ENCODE peak calls at places on chromosomes 11 and 22, in four cellular contexts. S is NCI-H2171, Z is osteocyte, C is non-pigmented ciliary epithelial cell. T is an unnamed sample.
A peak's percentile ranks its signal among the peaks of the same experiment; 100 is the strongest.

GRCh38 chr11:20162824-20163777 is 2.8 kb upstream of the DBX1 start:
- DNase-seq in S (no peak), Z (no peak), C (no peak), T (no peak)

GRCh38 chr22:23751441-23751996 is 607 bp upstream of the ZNF70 start:
- DNase-seq in Z (no peak), S (no peak), C (no peak), T (no peak)

GRCh38 chr11:134789104-134789503 is 377.1 kb upstream of the B3GAT1 start:
- DNase-seq in C (no peak), S (no peak), Z (no peak), T (no peak)

GRCh38 chr11:31872074-31872440 is 60.9 kb upstream of the PAX6 start:
- DNase-seq in C (no peak), S (no peak), Z (no peak), T (no peak)

GRCh38 chr11:45483361-45483760 is 182.1 kb downstream of the CHST1 start:
- DNase-seq in Z (no peak), S (no peak), C (no peak), T (no peak)

GRCh38 chr11:16771350-16772140 is 33.1 kb downstream of the C11orf58 start:
- DNase-seq in S (no peak), C (no peak), Z (peak; percentile 72), T (no peak)

GRCh38 chr22:23187871-23188700 is 7.8 kb downstream of the BCR start:
- DNase-seq in Z (no peak), S (no peak), C (no peak), T (no peak)

GRCh38 chr11:105588001-105588400 is 21.9 kb upstream of the GRIA4 start:
- DNase-seq in C (peak; percentile 37), S (no peak), Z (no peak), T (peak; percentile 26)

GRCh38 chr11:78801161-78801884 is 226.7 kb upstream of the NARS2 start:
- DNase-seq in C (peak; percentile 75), S (no peak), Z (no peak), T (peak; percentile 88)

GRCh38 chr11:19281041-19281440 is 40.3 kb upstream of the E2F8 start:
- DNase-seq in C (no peak), S (no peak), Z (no peak), T (no peak)

GRCh38 chr11:86578727-86579405 is 93.5 kb downstream of the ME3 start:
- DNase-seq in Z (no peak), S (no peak), C (no peak), T (no peak)

GRCh38 chr22:36546092-36546804 is 17.3 kb upstream of the EIF3D start:
- DNase-seq in C (no peak), Z (no peak), S (peak; percentile 54), T (no peak)

GRCh38 chr11:47856186-47856585 is 8.0 kb upstream of the NUP160 start:
- DNase-seq in Z (no peak), S (no peak), C (no peak), T (no peak)

GRCh38 chr11:94731921-94732601 is 36.1 kb upstream of the AMOTL1 start:
- DNase-seq in C (peak; percentile 76), S (no peak), Z (no peak), T (peak; percentile 87)

GRCh38 chr11:128881221-128881620 is 9.9 kb upstream of the KCNJ5 start:
- DNase-seq in S (no peak), Z (no peak), C (no peak), T (no peak)

T was measured in HFF-Myc.